ENCODE peak calls at places on chromosomes 11 and 22, in six cellular contexts. One of them, this sample, is unnamed.

GRCh38 chr11:8263109-8263768 is 439 bp downstream of the LMO1 start:
- DNase-seq in mesendoderm: peak
- DNase-seq in A549: no peak
- DNase-seq in GM12864: no peak
- DNase-seq in activated CD4-positive, alpha-beta T cell treated with anti-CD3 and anti-CD28 coated beads, Interleukin-2, amount 10 ng/mL, durations not matched to agents 7 days and 5 days: no peak
- DNase-seq in NCI-H1417: peak
- DNase-seq in this sample: peak

GRCh38 chr22:50676661-50677492 is 4.3 kb downstream of the SHANK3 start:
- DNase-seq in mesendoderm: no peak
- DNase-seq in A549: no peak
- DNase-seq in GM12864: no peak
- DNase-seq in activated CD4-positive, alpha-beta T cell treated with anti-CD3 and anti-CD28 coated beads, Interleukin-2, amount 10 ng/mL, durations not matched to agents 7 days and 5 days: no peak
- DNase-seq in NCI-H1417: no peak
- DNase-seq in this sample: no peak

GRCh38 chr11:46930089-46930488 is 6.5 kb upstream of the CSTPP1 start:
- DNase-seq in mesendoderm: peak
- DNase-seq in A549: peak
- DNase-seq in GM12864: no peak
- DNase-seq in activated CD4-positive, alpha-beta T cell treated with anti-CD3 and anti-CD28 coated beads, Interleukin-2, amount 10 ng/mL, durations not matched to agents 7 days and 5 days: no peak
- DNase-seq in NCI-H1417: no peak
- DNase-seq in this sample: no peak

GRCh38 chr22:48238966-48239365 is 1476.5 kb downstream of the TBC1D22A start:
- DNase-seq in mesendoderm: peak
- DNase-seq in A549: no peak
- DNase-seq in GM12864: no peak
- DNase-seq in activated CD4-positive, alpha-beta T cell treated with anti-CD3 and anti-CD28 coated beads, Interleukin-2, amount 10 ng/mL, durations not matched to agents 7 days and 5 days: no peak
- DNase-seq in NCI-H1417: no peak
- DNase-seq in this sample: no peak

GRCh38 chr22:37716708-37717107 is 19.9 kb downstream of the TRIOBP start:
- DNase-seq in mesendoderm: no peak
- DNase-seq in A549: no peak
- DNase-seq in GM12864: no peak
- DNase-seq in activated CD4-positive, alpha-beta T cell treated with anti-CD3 and anti-CD28 coated beads, Interleukin-2, amount 10 ng/mL, durations not matched to agents 7 days and 5 days: no peak
- DNase-seq in NCI-H1417: no peak
- DNase-seq in this sample: no peak

GRCh38 chr11:46363031-46363407 is 15.8 kb downstream of the DGKZ start:
- DNase-seq in mesendoderm: peak
- DNase-seq in A549: peak
- DNase-seq in GM12864: no peak
- DNase-seq in activated CD4-positive, alpha-beta T cell treated with anti-CD3 and anti-CD28 coated beads, Interleukin-2, amount 10 ng/mL, durations not matched to agents 7 days and 5 days: no peak
- DNase-seq in NCI-H1417: peak
- DNase-seq in this sample: no peak

GRCh38 chr22:23306926-23307325 is 126.6 kb downstream of the BCR start:
- DNase-seq in mesendoderm: no peak
- DNase-seq in A549: no peak
- DNase-seq in GM12864: no peak
- DNase-seq in activated CD4-positive, alpha-beta T cell treated with anti-CD3 and anti-CD28 coated beads, Interleukin-2, amount 10 ng/mL, durations not matched to agents 7 days and 5 days: no peak
- DNase-seq in NCI-H1417: no peak
- DNase-seq in this sample: no peak

GRCh38 chr22:21754523-21755128 is 19.0 kb upstream of the YPEL1 start:
- DNase-seq in mesendoderm: peak
- DNase-seq in A549: no peak
- DNase-seq in GM12864: no peak
- DNase-seq in activated CD4-positive, alpha-beta T cell treated with anti-CD3 and anti-CD28 coated beads, Interleukin-2, amount 10 ng/mL, durations not matched to agents 7 days and 5 days: no peak
- DNase-seq in NCI-H1417: no peak
- DNase-seq in this sample: peak

GRCh38 chr11:57778318-57779037 is 16.9 kb downstream of the CTNND1 start:
- DNase-seq in mesendoderm: peak
- DNase-seq in A549: peak
- DNase-seq in GM12864: no peak
- DNase-seq in activated CD4-positive, alpha-beta T cell treated with anti-CD3 and anti-CD28 coated beads, Interleukin-2, amount 10 ng/mL, durations not matched to agents 7 days and 5 days: no peak
- DNase-seq in NCI-H1417: peak
- DNase-seq in this sample: peak

GRCh38 chr11:96134622-96135021 is 208.4 kb downstream of the MAML2 start:
- DNase-seq in mesendoderm: peak
- DNase-seq in A549: peak
- DNase-seq in GM12864: no peak
- DNase-seq in activated CD4-positive, alpha-beta T cell treated with anti-CD3 and anti-CD28 coated beads, Interleukin-2, amount 10 ng/mL, durations not matched to agents 7 days and 5 days: no peak
- DNase-seq in NCI-H1417: no peak
- DNase-seq in this sample: no peak

GRCh38 chr11:61814958-61815789 is 1.6 kb downstream of the FADS1 start:
- DNase-seq in mesendoderm: peak
- DNase-seq in A549: peak
- DNase-seq in GM12864: peak
- DNase-seq in activated CD4-positive, alpha-beta T cell treated with anti-CD3 and anti-CD28 coated beads, Interleukin-2, amount 10 ng/mL, durations not matched to agents 7 days and 5 days: peak
- DNase-seq in NCI-H1417: peak
- DNase-seq in this sample: peak

GRCh38 chr11:68844376-68844775 is 2.7 kb upstream of the CPT1A start:
- DNase-seq in mesendoderm: no peak
- DNase-seq in A549: no peak
- DNase-seq in GM12864: no peak
- DNase-seq in activated CD4-positive, alpha-beta T cell treated with anti-CD3 and anti-CD28 coated beads, Interleukin-2, amount 10 ng/mL, durations not matched to agents 7 days and 5 days: no peak
- DNase-seq in NCI-H1417: no peak
- DNase-seq in this sample: no peak

GRCh38 chr22:36156515-36157419 is 3.8 kb downstream of the APOL3 start:
- DNase-seq in mesendoderm: peak
- DNase-seq in A549: no peak
- DNase-seq in GM12864: no peak
- DNase-seq in activated CD4-positive, alpha-beta T cell treated with anti-CD3 and anti-CD28 coated beads, Interleukin-2, amount 10 ng/mL, durations not matched to agents 7 days and 5 days: peak
- DNase-seq in NCI-H1417: no peak
- DNase-seq in this sample: no peak

GRCh38 chr22:39348909-39349505 is 784 bp upstream of the SYNGR1 start:
- DNase-seq in mesendoderm: no peak
- DNase-seq in A549: no peak
- DNase-seq in GM12864: no peak
- DNase-seq in activated CD4-positive, alpha-beta T cell treated with anti-CD3 and anti-CD28 coated beads, Interleukin-2, amount 10 ng/mL, durations not matched to agents 7 days and 5 days: no peak
- DNase-seq in NCI-H1417: no peak
- DNase-seq in this sample: no peak

GRCh38 chr22:26318975-26319374 is 110.1 kb upstream of the ASPHD2 start:
- DNase-seq in mesendoderm: peak
- DNase-seq in A549: no peak
- DNase-seq in GM12864: no peak
- DNase-seq in activated CD4-positive, alpha-beta T cell treated with anti-CD3 and anti-CD28 coated beads, Interleukin-2, amount 10 ng/mL, durations not matched to agents 7 days and 5 days: no peak
- DNase-seq in NCI-H1417: peak
- DNase-seq in this sample: peak

GRCh38 chr11:86183694-86184093 is 60.9 kb upstream of the EED start:
- DNase-seq in mesendoderm: no peak
- DNase-seq in A549: no peak
- DNase-seq in GM12864: no peak
- DNase-seq in activated CD4-positive, alpha-beta T cell treated with anti-CD3 and anti-CD28 coated beads, Interleukin-2, amount 10 ng/mL, durations not matched to agents 7 days and 5 days: no peak
- DNase-seq in NCI-H1417: no peak
- DNase-seq in this sample: peak

GRCh38 chr11:8045839-8046238 is 35.2 kb upstream of the TUB start:
- DNase-seq in mesendoderm: peak
- DNase-seq in A549: no peak
- DNase-seq in GM12864: no peak
- DNase-seq in activated CD4-positive, alpha-beta T cell treated with anti-CD3 and anti-CD28 coated beads, Interleukin-2, amount 10 ng/mL, durations not matched to agents 7 days and 5 days: no peak
- DNase-seq in NCI-H1417: no peak
- DNase-seq in this sample: no peak

GRCh38 chr11:68043029-68043348 is 4.2 kb downstream of the TCIRG1 start:
- DNase-seq in mesendoderm: no peak
- DNase-seq in A549: no peak
- DNase-seq in GM12864: no peak
- DNase-seq in activated CD4-positive, alpha-beta T cell treated with anti-CD3 and anti-CD28 coated beads, Interleukin-2, amount 10 ng/mL, durations not matched to agents 7 days and 5 days: no peak
- DNase-seq in NCI-H1417: no peak
- DNase-seq in this sample: no peak

GRCh38 chr11:105168457-105168856 is 28.9 kb upstream of the CARD18 start:
- DNase-seq in mesendoderm: no peak
- DNase-seq in A549: no peak
- DNase-seq in GM12864: no peak
- DNase-seq in activated CD4-positive, alpha-beta T cell treated with anti-CD3 and anti-CD28 coated beads, Interleukin-2, amount 10 ng/mL, durations not matched to agents 7 days and 5 days: no peak
- DNase-seq in NCI-H1417: peak
- DNase-seq in this sample: no peak

GRCh38 chr11:133123371-133123770 is 408.9 kb downstream of the OPCML start:
- DNase-seq in mesendoderm: no peak
- DNase-seq in A549: no peak
- DNase-seq in GM12864: no peak
- DNase-seq in activated CD4-positive, alpha-beta T cell treated with anti-CD3 and anti-CD28 coated beads, Interleukin-2, amount 10 ng/mL, durations not matched to agents 7 days and 5 days: no peak
- DNase-seq in NCI-H1417: no peak
- DNase-seq in this sample: peak

GRCh38 chr11:9330387-9331384 is 16.3 kb upstream of the TMEM41B start:
- DNase-seq in mesendoderm: no peak
- DNase-seq in A549: no peak
- DNase-seq in GM12864: no peak
- DNase-seq in activated CD4-positive, alpha-beta T cell treated with anti-CD3 and anti-CD28 coated beads, Interleukin-2, amount 10 ng/mL, durations not matched to agents 7 days and 5 days: no peak
- DNase-seq in NCI-H1417: no peak
- DNase-seq in this sample: no peak

GRCh38 chr11:23540101-23540561 is 679.9 kb upstream of the CCDC179 start:
- DNase-seq in mesendoderm: peak
- DNase-seq in A549: peak
- DNase-seq in GM12864: no peak
- DNase-seq in activated CD4-positive, alpha-beta T cell treated with anti-CD3 and anti-CD28 coated beads, Interleukin-2, amount 10 ng/mL, durations not matched to agents 7 days and 5 days: peak
- DNase-seq in NCI-H1417: peak
- DNase-seq in this sample: peak

This sample was measured in NCI-H82.